ENCODE peak calls at places on chromosomes 4 and X, in seven cellular contexts. One of them, this sample, is unnamed.

GRCh38 chr4:137660211-137660610 is 127.9 kb upstream of the PCDH18 start:
- DNase-seq in NB4: no peak
- DNase-seq in colonic mucosa: no peak
- DNase-seq in AG09309: no peak
- DNase-seq in astrocyte of the spinal cord: peak
- DNase-seq in CD4-positive, CD25-positive, alpha-beta regulatory T cell: no peak
- DNase-seq in fibroblast of the aortic adventitia: peak
- DNase-seq in this sample: no peak

GRCh38 chrX:48046846-48047245 is 24.6 kb downstream of the ZNF630 start:
- DNase-seq in colonic mucosa: no peak
- DNase-seq in AG09309: no peak
- DNase-seq in NB4: no peak
- DNase-seq in CD4-positive, CD25-positive, alpha-beta regulatory T cell: no peak
- DNase-seq in fibroblast of the aortic adventitia: no peak
- DNase-seq in astrocyte of the spinal cord: no peak
- DNase-seq in this sample: no peak

GRCh38 chrX:41827886-41828285 is 95.5 kb downstream of the CASK start:
- DNase-seq in NB4: no peak
- DNase-seq in colonic mucosa: no peak
- DNase-seq in AG09309: no peak
- DNase-seq in astrocyte of the spinal cord: peak
- DNase-seq in CD4-positive, CD25-positive, alpha-beta regulatory T cell: no peak
- DNase-seq in fibroblast of the aortic adventitia: peak
- DNase-seq in this sample: peak

GRCh38 chrX:113048896-113049295 is 208.3 kb upstream of the AMOT start:
- DNase-seq in astrocyte of the spinal cord: no peak
- DNase-seq in AG09309: no peak
- DNase-seq in CD4-positive, CD25-positive, alpha-beta regulatory T cell: no peak
- DNase-seq in NB4: no peak
- DNase-seq in colonic mucosa: no peak
- DNase-seq in fibroblast of the aortic adventitia: no peak
- DNase-seq in this sample: no peak

GRCh38 chr4:80367737-80368136 is 32.2 kb downstream of the CFAP299 start:
- DNase-seq in AG09309: peak
- DNase-seq in fibroblast of the aortic adventitia: peak
- DNase-seq in astrocyte of the spinal cord: no peak
- DNase-seq in colonic mucosa: no peak
- DNase-seq in CD4-positive, CD25-positive, alpha-beta regulatory T cell: no peak
- DNase-seq in NB4: no peak
- DNase-seq in this sample: no peak

GRCh38 chrX:105263171-105263570 is 42.7 kb upstream of the TEX13A start:
- DNase-seq in fibroblast of the aortic adventitia: no peak
- DNase-seq in astrocyte of the spinal cord: no peak
- DNase-seq in NB4: no peak
- DNase-seq in CD4-positive, CD25-positive, alpha-beta regulatory T cell: no peak
- DNase-seq in colonic mucosa: no peak
- DNase-seq in AG09309: no peak
- DNase-seq in this sample: no peak

GRCh38 chr4:139171878-139172691 is 4.9 kb downstream of the ELF2 start:
- DNase-seq in AG09309: no peak
- DNase-seq in astrocyte of the spinal cord: peak
- DNase-seq in colonic mucosa: no peak
- DNase-seq in fibroblast of the aortic adventitia: peak
- DNase-seq in NB4: peak
- DNase-seq in CD4-positive, CD25-positive, alpha-beta regulatory T cell: no peak
- DNase-seq in this sample: no peak

GRCh38 chr4:136810626-136811025 is 721.7 kb downstream of the PCDH18 start:
- DNase-seq in NB4: no peak
- DNase-seq in astrocyte of the spinal cord: peak
- DNase-seq in AG09309: no peak
- DNase-seq in fibroblast of the aortic adventitia: no peak
- DNase-seq in colonic mucosa: no peak
- DNase-seq in CD4-positive, CD25-positive, alpha-beta regulatory T cell: no peak
- DNase-seq in this sample: no peak

GRCh38 chrX:40496728-40497127 is 84.0 kb upstream of the ATP6AP2 start:
- DNase-seq in astrocyte of the spinal cord: peak
- DNase-seq in CD4-positive, CD25-positive, alpha-beta regulatory T cell: no peak
- DNase-seq in colonic mucosa: no peak
- DNase-seq in AG09309: peak
- DNase-seq in NB4: no peak
- DNase-seq in fibroblast of the aortic adventitia: no peak
- DNase-seq in this sample: no peak

GRCh38 chr4:18020145-18020670 is 1.3 kb downstream of the LCORL start:
- DNase-seq in CD4-positive, CD25-positive, alpha-beta regulatory T cell: peak
- DNase-seq in AG09309: no peak
- DNase-seq in NB4: peak
- DNase-seq in fibroblast of the aortic adventitia: peak
- DNase-seq in astrocyte of the spinal cord: peak
- DNase-seq in colonic mucosa: peak
- DNase-seq in this sample: no peak

GRCh38 chr4:80189956-80190671 is 7.2 kb upstream of the PRDM8 start:
- DNase-seq in NB4: no peak
- DNase-seq in fibroblast of the aortic adventitia: peak
- DNase-seq in AG09309: no peak
- DNase-seq in CD4-positive, CD25-positive, alpha-beta regulatory T cell: no peak
- DNase-seq in astrocyte of the spinal cord: no peak
- DNase-seq in colonic mucosa: no peak
- DNase-seq in this sample: no peak

GRCh38 chr4:113893546-113893945 is 85.9 kb downstream of the ARSJ start:
- DNase-seq in NB4: no peak
- DNase-seq in CD4-positive, CD25-positive, alpha-beta regulatory T cell: peak
- DNase-seq in fibroblast of the aortic adventitia: peak
- DNase-seq in colonic mucosa: no peak
- DNase-seq in AG09309: no peak
- DNase-seq in astrocyte of the spinal cord: no peak
- DNase-seq in this sample: no peak

GRCh38 chr4:152778656-152779512 is 646 bp downstream of the TIGD4 start:
- DNase-seq in NB4: peak
- DNase-seq in colonic mucosa: peak
- DNase-seq in astrocyte of the spinal cord: peak
- DNase-seq in fibroblast of the aortic adventitia: peak
- DNase-seq in AG09309: no peak
- DNase-seq in CD4-positive, CD25-positive, alpha-beta regulatory T cell: peak
- DNase-seq in this sample: no peak

GRCh38 chr4:139606600-139607301 is 50.7 kb upstream of the SETD7 start:
- DNase-seq in fibroblast of the aortic adventitia: peak
- DNase-seq in NB4: no peak
- DNase-seq in colonic mucosa: no peak
- DNase-seq in AG09309: no peak
- DNase-seq in astrocyte of the spinal cord: peak
- DNase-seq in CD4-positive, CD25-positive, alpha-beta regulatory T cell: peak
- DNase-seq in this sample: peak

GRCh38 chr4:176236909-176237308 is 32.1 kb downstream of the ASB5 start:
- DNase-seq in fibroblast of the aortic adventitia: peak
- DNase-seq in colonic mucosa: no peak
- DNase-seq in astrocyte of the spinal cord: no peak
- DNase-seq in CD4-positive, CD25-positive, alpha-beta regulatory T cell: no peak
- DNase-seq in AG09309: no peak
- DNase-seq in NB4: no peak
- DNase-seq in this sample: no peak
- H3K4me3 ChIP-seq in fibroblast of the aortic adventitia: no peak
- H3K4me3 ChIP-seq in colonic mucosa: no peak
- H3K4me3 ChIP-seq in astrocyte of the spinal cord: no peak
- H3K4me3 ChIP-seq in CD4-positive, CD25-positive, alpha-beta regulatory T cell: no peak
- H3K4me3 ChIP-seq in AG09309: no peak
- H3K4me3 ChIP-seq in NB4: no peak
- H3K4me3 ChIP-seq in this sample: no peak

GRCh38 chrX:46916273-46916672 is 4.1 kb downstream of the JADE3 start:
- DNase-seq in CD4-positive, CD25-positive, alpha-beta regulatory T cell: no peak
- DNase-seq in NB4: no peak
- DNase-seq in AG09309: no peak
- DNase-seq in astrocyte of the spinal cord: no peak
- DNase-seq in colonic mucosa: no peak
- DNase-seq in fibroblast of the aortic adventitia: no peak
- DNase-seq in this sample: no peak

GRCh38 chrX:46912673-46913491 is 661 bp downstream of the JADE3 start:
- DNase-seq in CD4-positive, CD25-positive, alpha-beta regulatory T cell: peak
- DNase-seq in NB4: peak
- DNase-seq in astrocyte of the spinal cord: peak
- DNase-seq in colonic mucosa: peak
- DNase-seq in fibroblast of the aortic adventitia: peak
- DNase-seq in AG09309: no peak
- DNase-seq in this sample: no peak

GRCh38 chrX:46913710-46914109 is 1.5 kb downstream of the JADE3 start:
- DNase-seq in fibroblast of the aortic adventitia: peak
- DNase-seq in astrocyte of the spinal cord: peak
- DNase-seq in CD4-positive, CD25-positive, alpha-beta regulatory T cell: no peak
- DNase-seq in NB4: peak
- DNase-seq in colonic mucosa: peak
- DNase-seq in AG09309: no peak
- DNase-seq in this sample: no peak

GRCh38 chrX:46910415-46910814 is 1.8 kb upstream of the JADE3 start:
- DNase-seq in fibroblast of the aortic adventitia: no peak
- DNase-seq in AG09309: no peak
- DNase-seq in astrocyte of the spinal cord: no peak
- DNase-seq in colonic mucosa: no peak
- DNase-seq in CD4-positive, CD25-positive, alpha-beta regulatory T cell: no peak
- DNase-seq in NB4: no peak
- DNase-seq in this sample: no peak

DNA sequence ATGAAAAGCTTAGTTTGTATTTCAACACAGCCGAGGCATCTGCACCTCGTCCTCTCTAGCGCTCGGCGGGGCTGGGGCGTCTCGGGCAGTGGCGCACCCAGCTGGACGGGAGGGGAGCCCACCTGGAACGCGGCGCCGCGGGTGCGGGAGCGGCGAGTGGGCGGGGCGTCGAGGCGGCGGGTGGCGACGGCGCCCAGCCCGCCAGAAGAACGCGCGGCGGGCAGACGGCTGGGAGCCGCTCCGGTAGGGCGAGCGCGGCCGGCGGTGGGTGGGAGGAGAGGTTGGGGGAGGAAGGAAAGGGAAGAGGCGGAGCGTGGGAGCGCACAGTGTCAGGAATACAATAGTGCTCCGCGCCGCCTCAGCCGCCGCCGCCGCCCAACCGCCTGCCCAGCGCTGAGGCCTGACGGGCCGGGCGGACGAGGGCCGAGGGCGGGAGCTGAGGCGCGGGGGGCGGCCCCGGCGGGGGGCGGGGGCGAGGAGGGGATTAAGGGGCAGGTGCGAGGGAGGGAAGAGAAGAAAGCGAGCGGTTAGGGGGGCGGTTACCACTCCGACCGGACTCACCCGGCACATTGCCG is at the start of gene JADE3:
- DNase-seq in NB4: peak
- DNase-seq in colonic mucosa: peak
- DNase-seq in CD4-positive, CD25-positive, alpha-beta regulatory T cell: no peak
- DNase-seq in astrocyte of the spinal cord: peak
- DNase-seq in AG09309: no peak
- DNase-seq in fibroblast of the aortic adventitia: peak
- DNase-seq in this sample: no peak
- H3K4me3 ChIP-seq in NB4: peak
- H3K4me3 ChIP-seq in colonic mucosa: peak
- H3K4me3 ChIP-seq in CD4-positive, CD25-positive, alpha-beta regulatory T cell: no peak
- H3K4me3 ChIP-seq in astrocyte of the spinal cord: peak
- H3K4me3 ChIP-seq in AG09309: peak
- H3K4me3 ChIP-seq in fibroblast of the aortic adventitia: peak
- H3K4me3 ChIP-seq in this sample: peak

DNA sequence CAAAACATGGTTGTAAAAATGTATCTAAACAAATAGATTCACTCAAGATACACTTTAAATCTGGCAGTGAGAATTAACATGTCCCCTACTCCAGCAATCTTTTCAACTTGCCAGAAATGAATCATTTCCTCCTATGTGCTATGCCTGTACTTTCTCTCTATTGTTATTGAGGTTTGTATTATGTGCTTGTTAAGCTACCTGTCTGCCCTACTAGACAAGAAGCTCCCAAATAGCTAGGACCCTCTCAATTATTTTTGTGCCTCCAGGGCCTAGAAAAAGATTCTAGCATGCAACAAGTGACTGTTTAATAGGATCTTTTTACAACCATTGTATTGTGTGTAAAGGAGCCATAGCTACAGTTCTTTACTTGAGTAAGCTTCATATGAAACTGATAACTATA is 3.5 kb upstream of the SAP30 start:
- DNase-seq in AG09309: no peak
- DNase-seq in NB4: no peak
- DNase-seq in astrocyte of the spinal cord: peak
- DNase-seq in CD4-positive, CD25-positive, alpha-beta regulatory T cell: peak
- DNase-seq in colonic mucosa: no peak
- DNase-seq in fibroblast of the aortic adventitia: peak
- DNase-seq in this sample: no peak
- H3K4me3 ChIP-seq in AG09309: no peak
- H3K4me3 ChIP-seq in NB4: no peak
- H3K4me3 ChIP-seq in astrocyte of the spinal cord: no peak
- H3K4me3 ChIP-seq in CD4-positive, CD25-positive, alpha-beta regulatory T cell: peak
- H3K4me3 ChIP-seq in colonic mucosa: no peak
- H3K4me3 ChIP-seq in fibroblast of the aortic adventitia: no peak
- H3K4me3 ChIP-seq in this sample: no peak

DNA sequence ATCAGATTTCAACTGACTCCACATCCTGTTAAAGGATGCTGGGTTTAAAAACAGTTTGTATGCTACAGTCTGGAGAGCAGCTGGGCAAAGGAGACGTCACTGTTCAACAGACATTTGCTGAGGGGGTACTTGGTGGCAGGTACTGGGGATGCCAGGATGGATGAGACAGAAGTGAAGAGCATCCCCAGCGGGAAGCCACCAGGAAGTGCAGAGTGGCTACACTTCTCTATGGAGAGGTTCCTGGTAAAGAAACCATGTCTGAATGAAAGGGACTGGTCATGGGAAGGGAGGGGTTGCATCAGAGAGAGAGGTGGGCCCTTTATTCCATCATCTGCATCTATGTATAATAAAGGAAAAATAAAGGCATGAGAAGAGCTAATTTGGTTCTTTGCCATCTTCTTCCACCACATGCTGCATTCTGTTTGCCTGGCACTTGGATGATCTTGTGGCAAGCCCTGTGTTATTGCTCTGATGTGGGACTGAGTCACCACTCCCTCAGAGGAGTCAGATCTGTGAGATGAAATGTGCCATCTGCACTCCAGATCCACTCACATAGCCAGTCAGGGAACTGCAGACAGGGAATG is 144.9 kb downstream of the SOWAHB start:
- DNase-seq in colonic mucosa: no peak
- DNase-seq in fibroblast of the aortic adventitia: peak
- DNase-seq in AG09309: peak
- DNase-seq in NB4: no peak
- DNase-seq in astrocyte of the spinal cord: peak
- DNase-seq in CD4-positive, CD25-positive, alpha-beta regulatory T cell: no peak
- DNase-seq in this sample: peak
- H3K4me3 ChIP-seq in colonic mucosa: no peak
- H3K4me3 ChIP-seq in fibroblast of the aortic adventitia: no peak
- H3K4me3 ChIP-seq in AG09309: no peak
- H3K4me3 ChIP-seq in NB4: no peak
- H3K4me3 ChIP-seq in astrocyte of the spinal cord: peak
- H3K4me3 ChIP-seq in CD4-positive, CD25-positive, alpha-beta regulatory T cell: no peak
- H3K4me3 ChIP-seq in this sample: no peak

This sample was measured in retinal pigment epithelial cell.